ENCODE peak calls at places on chromosomes 2 and 18, in four cellular contexts. One of them, this sample, is unnamed. For H3K79me1, the result is how much of the 10 kb centered on the place peaks cover.

GRCh38 chr2:2101924-2102323 is 229.2 kb downstream of the MYT1L start:
- DNase-seq in trophoblast cell: peak
- DNase-seq in IMR-90: no peak
- DNase-seq in neuronal stem cell: no peak
- DNase-seq in this sample: no peak

GRCh38 chr18:48893061-48893558 is 57.7 kb downstream of the SMAD7 start:
- DNase-seq in IMR-90: no peak
- DNase-seq in neuronal stem cell: no peak
- DNase-seq in trophoblast cell: no peak
- DNase-seq in this sample: no peak

GRCh38 chr2:70835643-70836042 is at the start of gene CD207:
- DNase-seq in trophoblast cell: no peak
- DNase-seq in neuronal stem cell: no peak
- DNase-seq in IMR-90: no peak
- DNase-seq in this sample: no peak

GRCh38 chr18:9008203-9008708 is 94.2 kb upstream of the NDUFV2 start:
- DNase-seq in neuronal stem cell: no peak
- DNase-seq in IMR-90: no peak
- DNase-seq in trophoblast cell: no peak
- DNase-seq in this sample: no peak

GRCh38 chr2:173903611-173904394 is 61.4 kb downstream of the SP3 start:
- DNase-seq in trophoblast cell: no peak
- DNase-seq in neuronal stem cell: no peak
- DNase-seq in IMR-90: peak
- DNase-seq in this sample: no peak

GRCh38 chr18:4405965-4406364 is 49.1 kb downstream of the DLGAP1 start:
- DNase-seq in neuronal stem cell: no peak
- DNase-seq in trophoblast cell: no peak
- DNase-seq in IMR-90: no peak
- DNase-seq in this sample: no peak

GRCh38 chr2:191638079-191638801 is 39.7 kb upstream of the NABP1 start:
- DNase-seq in IMR-90: no peak
- DNase-seq in neuronal stem cell: no peak
- DNase-seq in trophoblast cell: peak
- DNase-seq in this sample: peak

GRCh38 chr18:42113529-42114191 is 158.6 kb downstream of the PIK3C3 start:
- DNase-seq in IMR-90: peak
- DNase-seq in neuronal stem cell: no peak
- DNase-seq in trophoblast cell: peak
- DNase-seq in this sample: peak

GRCh38 chr18:27136208-27136535 is 48.9 kb downstream of the CHST9 start:
- DNase-seq in IMR-90: no peak
- DNase-seq in trophoblast cell: no peak
- DNase-seq in neuronal stem cell: no peak
- DNase-seq in this sample: peak

GRCh38 chr2:48343571-48344440 is 186.1 kb upstream of the STON1 start:
- DNase-seq in IMR-90: peak
- DNase-seq in neuronal stem cell: no peak
- DNase-seq in trophoblast cell: peak
- DNase-seq in this sample: peak

GRCh38 chr2:17533546-17533945 is 7.0 kb upstream of the VSNL1 start:
- DNase-seq in trophoblast cell: peak
- DNase-seq in neuronal stem cell: no peak
- DNase-seq in IMR-90: no peak
- DNase-seq in this sample: no peak

GRCh38 chr2:139293992-139294548 is 513.9 kb upstream of the NXPH2 start:
- DNase-seq in trophoblast cell: no peak
- DNase-seq in neuronal stem cell: no peak
- DNase-seq in IMR-90: no peak
- DNase-seq in this sample: no peak

GRCh38 chr18:55585586-55586521 is 2.1 kb downstream of the TCF4 start:
- DNase-seq in trophoblast cell: no peak
- DNase-seq in IMR-90: peak
- DNase-seq in neuronal stem cell: no peak
- DNase-seq in this sample: peak

GRCh38 chr2:143950675-143951074 is 569.2 kb downstream of the ZEB2 start:
- DNase-seq in neuronal stem cell: no peak
- DNase-seq in trophoblast cell: no peak
- DNase-seq in IMR-90: no peak
- DNase-seq in this sample: no peak

GRCh38 chr18:45518770-45519169 is 96.5 kb upstream of the SLC14A2 start:
- DNase-seq in neuronal stem cell: no peak
- DNase-seq in IMR-90: no peak
- DNase-seq in trophoblast cell: no peak
- DNase-seq in this sample: no peak

GRCh38 chr2:203763425-203764272 is 57.2 kb downstream of the CD28 start:
- DNase-seq in neuronal stem cell: no peak
- DNase-seq in trophoblast cell: no peak
- DNase-seq in IMR-90: no peak
- DNase-seq in this sample: no peak

GRCh38 chr2:23312996-23313606 is 71.9 kb upstream of the KLHL29 start:
- DNase-seq in trophoblast cell: peak
- DNase-seq in neuronal stem cell: peak
- DNase-seq in IMR-90: no peak
- DNase-seq in this sample: peak

GRCh38 chr2:48943436-48943835 is 187.9 kb upstream of the LHCGR start:
- DNase-seq in IMR-90: peak
- DNase-seq in neuronal stem cell: no peak
- DNase-seq in trophoblast cell: no peak
- DNase-seq in this sample: peak

GRCh38 chr2:96114903-96115581 is 1.3 kb downstream of the ADRA2B start:
- DNase-seq in neuronal stem cell: no peak
- DNase-seq in trophoblast cell: no peak
- DNase-seq in IMR-90: no peak
- DNase-seq in this sample: no peak
- H2AK5ac ChIP-seq in neuronal stem cell: peak
- H2AK5ac ChIP-seq in trophoblast cell: no peak
- H2AK5ac ChIP-seq in IMR-90: no peak
- H2AK5ac ChIP-seq in this sample: no peak

DNA sequence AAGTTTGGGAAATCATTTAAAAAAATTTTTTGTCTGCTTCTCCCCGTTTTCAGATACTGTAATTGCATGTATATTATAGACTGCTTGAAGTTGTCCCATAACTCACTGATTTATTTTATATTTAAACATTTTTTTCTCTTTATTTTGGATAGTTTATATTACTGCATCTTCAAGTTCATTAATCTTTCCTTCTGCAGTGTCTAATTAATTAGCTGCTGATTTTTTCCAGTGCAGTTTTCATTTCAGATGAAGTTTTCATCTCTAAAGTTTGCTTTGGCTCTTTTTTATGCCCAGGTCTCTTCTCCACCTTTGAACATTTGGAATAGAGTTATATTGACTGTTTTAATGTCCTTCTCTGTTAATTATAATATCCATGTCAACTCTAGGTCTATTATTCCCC is 9.3 kb downstream of the CLIP4 start:
- DNase-seq in trophoblast cell: no peak
- DNase-seq in IMR-90: no peak
- DNase-seq in neuronal stem cell: no peak
- DNase-seq in this sample: no peak
- H2AFZ ChIP-seq in trophoblast cell: no peak
- H2AFZ ChIP-seq in IMR-90: no peak
- H2AFZ ChIP-seq in neuronal stem cell: no peak
- H2AFZ ChIP-seq in this sample: no peak

DNA sequence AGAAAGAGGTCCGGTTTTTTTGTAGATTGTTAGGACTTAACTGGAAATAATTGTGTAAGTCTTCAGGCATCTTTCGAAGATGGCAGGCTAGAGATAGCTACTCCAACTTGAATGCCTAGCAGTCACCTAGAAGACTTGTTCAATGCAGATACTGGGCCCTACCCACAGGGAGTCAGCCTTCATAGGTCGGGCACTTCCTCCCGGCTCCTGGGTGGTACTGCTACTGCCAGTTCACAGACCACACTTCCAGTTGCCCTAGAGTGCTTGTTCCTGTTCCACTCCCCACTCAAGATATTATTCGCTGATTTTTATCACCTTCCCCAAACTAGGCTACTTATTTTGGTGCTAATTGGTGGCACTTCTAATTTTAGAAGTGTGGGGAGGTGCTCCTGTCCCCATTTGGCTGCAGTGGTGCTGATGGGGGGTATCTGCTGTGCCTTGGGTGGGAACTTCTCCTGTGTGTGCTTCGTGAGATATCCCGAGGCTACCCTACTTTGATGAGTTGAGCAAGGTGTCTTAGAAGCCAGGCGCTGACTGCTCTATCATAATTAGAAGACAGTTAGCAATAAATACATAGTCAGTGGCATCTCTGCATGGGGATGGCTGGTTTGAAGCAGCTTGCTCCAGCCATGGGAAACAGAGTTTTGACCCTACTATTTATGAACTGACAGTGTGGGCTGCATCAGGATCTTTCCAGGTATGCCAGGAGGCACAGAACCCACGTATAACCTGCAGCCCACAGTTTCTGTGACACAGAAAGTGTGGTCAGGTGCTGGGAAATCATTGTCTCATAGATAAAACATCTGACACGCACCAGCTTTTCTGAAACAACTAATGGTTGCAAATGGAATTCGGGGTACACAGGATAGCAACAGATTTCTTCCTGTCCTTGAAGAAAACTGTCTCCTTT is 34.5 kb downstream of the INPP4A start:
- DNase-seq in IMR-90: no peak
- DNase-seq in neuronal stem cell: no peak
- DNase-seq in trophoblast cell: peak
- DNase-seq in this sample: no peak
- H3K79me1 ChIP-seq in IMR-90: under half
- H3K79me1 ChIP-seq in neuronal stem cell: under half
- H3K79me1 ChIP-seq in trophoblast cell: under half
- H3K79me1 ChIP-seq in this sample: half or more

GRCh38 chr18:11852048-11852341 is 782 bp downstream of the CHMP1B start:
- DNase-seq in neuronal stem cell: no peak
- DNase-seq in trophoblast cell: no peak
- DNase-seq in IMR-90: no peak
- DNase-seq in this sample: no peak

GRCh38 chr18:11850821-11851155 is 425 bp upstream of the CHMP1B start:
- DNase-seq in trophoblast cell: peak
- DNase-seq in neuronal stem cell: no peak
- DNase-seq in IMR-90: no peak
- DNase-seq in this sample: peak

GRCh38 chr18:11849845-11850747 is 1.1 kb upstream of the CHMP1B start:
- DNase-seq in IMR-90: peak
- DNase-seq in neuronal stem cell: no peak
- DNase-seq in trophoblast cell: peak
- DNase-seq in this sample: peak

GRCh38 chr18:11849279-11849678 is 1.9 kb upstream of the CHMP1B start:
- DNase-seq in IMR-90: no peak
- DNase-seq in trophoblast cell: no peak
- DNase-seq in neuronal stem cell: no peak
- DNase-seq in this sample: no peak

GRCh38 chr18:11851156-11852047 is at the start of gene CHMP1B:
- DNase-seq in IMR-90: peak
- DNase-seq in neuronal stem cell: peak
- DNase-seq in trophoblast cell: peak
- DNase-seq in this sample: peak
- H2AK5ac ChIP-seq in IMR-90: peak
- H2AK5ac ChIP-seq in neuronal stem cell: no peak
- H2AK5ac ChIP-seq in trophoblast cell: peak
- H2AK5ac ChIP-seq in this sample: peak

DNA sequence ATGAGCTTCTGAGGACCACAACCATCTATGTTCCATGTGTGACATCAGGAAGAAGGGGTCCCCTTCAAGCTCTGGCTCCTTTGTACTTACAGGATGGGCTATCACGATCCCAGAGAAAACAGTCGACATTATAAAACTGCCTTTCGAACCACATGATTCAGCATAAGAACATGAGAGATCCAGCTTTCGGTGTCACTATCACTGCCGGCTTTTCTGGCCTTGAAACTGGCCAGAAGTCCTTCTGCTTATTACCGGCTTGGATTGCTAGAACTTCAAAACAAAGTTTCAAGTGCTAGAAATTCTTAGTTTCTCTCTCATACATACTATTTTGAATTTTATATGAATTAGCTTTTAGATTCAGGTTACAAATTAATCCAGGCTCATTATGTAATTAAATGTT is 138.9 kb downstream of the PID1 start:
- DNase-seq in neuronal stem cell: no peak
- DNase-seq in IMR-90: no peak
- DNase-seq in trophoblast cell: no peak
- DNase-seq in this sample: no peak
- H2AFZ ChIP-seq in neuronal stem cell: no peak
- H2AFZ ChIP-seq in IMR-90: no peak
- H2AFZ ChIP-seq in trophoblast cell: no peak
- H2AFZ ChIP-seq in this sample: no peak

DNA sequence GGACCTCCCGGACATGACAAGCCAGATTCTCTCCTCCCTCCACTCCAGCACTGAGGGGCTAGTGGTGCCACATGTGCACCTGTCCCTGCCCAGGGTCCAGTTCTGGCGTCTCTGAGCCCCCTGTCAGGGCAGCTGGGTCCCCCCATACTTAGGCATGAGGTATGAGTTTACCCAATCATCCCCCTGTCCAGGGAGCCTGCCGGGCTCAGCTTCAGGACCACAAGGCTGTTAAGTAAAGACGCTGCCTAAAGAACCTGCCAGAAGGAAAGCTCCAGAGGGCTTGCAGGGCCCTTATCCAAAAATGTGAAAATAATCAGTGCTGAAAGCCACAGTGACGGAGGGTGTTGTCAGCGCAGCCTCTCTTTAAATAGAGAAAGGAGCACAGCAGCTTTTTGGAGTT is 40.0 kb downstream of the SH3BP4 start:
- DNase-seq in neuronal stem cell: no peak
- DNase-seq in IMR-90: no peak
- DNase-seq in trophoblast cell: no peak
- DNase-seq in this sample: no peak
- H3K79me1 ChIP-seq in neuronal stem cell: under half
- H3K79me1 ChIP-seq in IMR-90: under half
- H3K79me1 ChIP-seq in trophoblast cell: under half
- H3K79me1 ChIP-seq in this sample: under half

GRCh38 chr2:234394450-234394849 is 102.4 kb downstream of the ARL4C start:
- DNase-seq in neuronal stem cell: no peak
- DNase-seq in trophoblast cell: no peak
- DNase-seq in IMR-90: no peak
- DNase-seq in this sample: no peak
- H2AK5ac ChIP-seq in neuronal stem cell: no peak
- H2AK5ac ChIP-seq in trophoblast cell: no peak
- H2AK5ac ChIP-seq in IMR-90: no peak
- H2AK5ac ChIP-seq in this sample: no peak

This sample was measured in mesenchymal stem cell.